ENCODE peak calls at places on chromosomes 13 and 19, in four cellular contexts. K is dermis blood vessel endothelial cell; F is stimulated activated naive CD8-positive, alpha-beta T cell treated with anti-CD3 and anti-CD28 coated beads, Interleukin-15, Interleukin-2, amounts not matched to agents 100 U/mL and 50 U/mL, for 24 hours; C is stimulated activated CD4-positive, alpha-beta T cell treated with anti-CD3 and anti-CD28 coated beads, Interleukin-12 subunit alpha, Interleukin-12 subunit beta, amount 100 ng/mL, for 48 hours. S is an unnamed sample.

GRCh38 chr19:13013649-13014048 is 18.4 kb downstream of the NFIX start:
- DNase-seq in K (no peak), F (no peak), C (no peak), S (no peak)

GRCh38 chr13:52845334-52845761 is 3.1 kb downstream of the PCDH8 start:
- DNase-seq in K (peak; percentile 4), F (no peak), C (no peak), S (no peak)

GRCh38 chr19:33638167-33639033 is 16.6 kb downstream of the CHST8 start:
- DNase-seq in K (no peak), F (no peak), C (no peak), S (no peak)

GRCh38 chr13:104962411-104962810 is 1573.1 kb downstream of the EFNB2 start:
- DNase-seq in K (no peak), F (no peak), C (no peak), S (no peak)

GRCh38 chr19:31139871-31140505 is 209.2 kb downstream of the TSHZ3 start:
- DNase-seq in K (no peak), F (no peak), C (no peak), S (no peak)

GRCh38 chr19:49863935-49864320 is 3.4 kb downstream of the PNKP start:
- DNase-seq in K (no peak), F (no peak), C (no peak), S (no peak)

GRCh38 chr13:58488251-58488650 is 856.7 kb downstream of the PCDH17 start:
- DNase-seq in K (no peak), F (no peak), C (no peak), S (no peak)

GRCh38 chr19:37914908-37915307 is 7.9 kb downstream of the SIPA1L3 start:
- DNase-seq in K (peak; percentile 18), F (no peak), C (no peak), S (peak; percentile 34)

GRCh38 chr19:15456871-15457700 is 7.3 kb downstream of the RASAL3 start:
- DNase-seq in K (no peak), F (no peak), C (no peak), S (no peak)

GRCh38 chr19:53101518-53101917 is 1.7 kb downstream of the ZNF160 start:
- DNase-seq in K (peak; percentile 28), F (peak; percentile 13), C (no peak), S (no peak)

GRCh38 chr13:79491715-79492114 is 10.8 kb downstream of the NDFIP2 start:
- DNase-seq in K (no peak), F (no peak), C (no peak), S (no peak)

GRCh38 chr13:51557875-51558604 is 26.2 kb upstream of the WDFY2 start:
- DNase-seq in K (peak; percentile 16), F (no peak), C (no peak), S (no peak)

GRCh38 chr13:59409651-59410200 is 754.0 kb downstream of the DIAPH3 start:
- DNase-seq in K (no peak), F (no peak), C (no peak), S (no peak)

GRCh38 chr19:41367848-41368301 is 3.9 kb upstream of the B9D2 start:
- DNase-seq in K (peak; percentile 80), F (no peak), C (no peak), S (no peak)

GRCh38 chr13:45859682-45860081 is 8.1 kb upstream of the SIAH3 start:
- DNase-seq in K (peak; percentile 9), F (no peak), C (no peak), S (no peak)

GRCh38 chr13:56713656-56714055 is 427.1 kb upstream of the PRR20A start:
- DNase-seq in K (no peak), F (no peak), C (no peak), S (no peak)

GRCh38 chr13:27952931-27953670 is 16.0 kb downstream of the CDX2 start:
- DNase-seq in K (no peak), F (peak; percentile 10), C (no peak), S (no peak)

GRCh38 chr19:29381353-29382203 is 144.2 kb upstream of the VSTM2B start:
- DNase-seq in K (no peak), F (no peak), C (no peak), S (no peak)

GRCh38 chr19:18368504-18369222 is 17.3 kb upstream of the GDF15 start:
- DNase-seq in K (no peak), F (no peak), C (no peak), S (no peak)

GRCh38 chr13:67932991-67933390 is 702.9 kb upstream of the PCDH9 start:
- DNase-seq in K (no peak), F (no peak), C (no peak), S (no peak)

GRCh38 chr13:52978989-52979388 is 49.6 kb upstream of the OLFM4 start:
- DNase-seq in K (no peak), F (no peak), C (no peak), S (no peak)

GRCh38 chr19:33473644-33474305 is 47.8 kb downstream of the PEPD start:
- DNase-seq in K (peak; percentile 81), F (no peak), C (no peak), S (no peak)